ENCODE peak calls at places on chromosomes 12 and 14, in ten cellular contexts. L is CD8-positive, alpha-beta T cell; K is heart left ventricle; D is lower lobe of right lung; M is GM23248; P is WERI-Rb-1; H is pancreas; A is lower leg skin; Q is right atrium auricular region; W is HAP-1. G is an unnamed sample.

GRCh38 chr12:128829870-128830504 is 6.2 kb upstream of the SLC15A4 start:
- DNase-seq in D (peak; percentile 47), L (no peak), H (no peak), Q (peak; percentile 58), A (no peak), M (no peak), P (peak; percentile 73), W (no peak), K (no peak), G (no peak)

GRCh38 chr12:111454311-111454710 is 48.6 kb downstream of the SH2B3 start:
- DNase-seq in W (no peak), A (no peak), M (no peak), D (no peak), H (no peak), P (no peak), Q (peak; percentile 32), L (no peak), K (no peak), G (no peak)

GRCh38 chr14:34099630-34100029 is 148.8 kb upstream of the EGLN3 start:
- DNase-seq in H (no peak), K (no peak), M (no peak), D (no peak), P (no peak), A (no peak), L (no peak), W (no peak), Q (no peak), G (no peak)

GRCh38 chr12:112015938-112016337 is 2.7 kb downstream of the ERP29 start:
- DNase-seq in P (no peak), L (no peak), A (no peak), Q (no peak), D (no peak), W (no peak), H (no peak), M (no peak), K (no peak), G (no peak)

GRCh38 chr14:63960926-63961567 is 108.2 kb downstream of the SYNE2 start:
- DNase-seq in A (no peak), H (no peak), W (no peak), Q (no peak), K (no peak), P (no peak), M (peak; percentile 11), L (no peak), D (no peak), G (no peak)

GRCh38 chr14:55404170-55404569 is 7.5 kb downstream of the ATG14 start:
- DNase-seq in L (no peak), M (no peak), K (no peak), W (no peak), Q (no peak), H (no peak), D (no peak), A (no peak), P (no peak), G (no peak)

GRCh38 chr12:107374136-107374535 is 280.8 kb upstream of the CRY1 start:
- DNase-seq in Q (no peak), M (no peak), L (no peak), D (no peak), P (no peak), H (no peak), W (no peak), K (no peak), A (no peak), G (no peak)

GRCh38 chr12:100794441-100795192 is at the start of gene ANO4:
- DNase-seq in L (no peak), Q (no peak), M (peak; percentile 60), D (no peak), K (peak; percentile 45), P (no peak), H (no peak), A (no peak), W (peak; percentile 75), G (no peak)

GRCh38 chr12:50117057-50117622 is 5.1 kb downstream of the COX14 start:
- DNase-seq in W (no peak), D (peak; percentile 64), A (no peak), P (no peak), K (no peak), M (no peak), L (no peak), H (no peak), Q (no peak), G (peak; percentile 2)

GRCh38 chr14:89086060-89086382 is 261.6 kb downstream of the TTC8 start:
- DNase-seq in H (no peak), Q (no peak), K (no peak), M (no peak), A (no peak), D (no peak), W (no peak), P (no peak), L (no peak), G (no peak)

GRCh38 chr12:67068204-67068731 is 200.9 kb upstream of the CAND1 start:
- DNase-seq in W (peak; percentile 52), H (no peak), L (no peak), M (no peak), K (no peak), Q (no peak), A (no peak), D (no peak), P (peak; percentile 26), G (no peak)
- H3K4me3 ChIP-seq in W (peak overlapping the region; percentile 50), H (no peak overlapping the region), L (peak overlapping the region; percentile 42), M (no peak overlapping the region), K (peak overlapping the region; percentile 65), Q (peak overlapping the region; percentile 67), A (no peak overlapping the region), D (peak overlapping the region; percentile 62), P (peak overlapping the region; percentile 60), G (peak overlapping the region; percentile 82)

GRCh38 chr12:120981407-120981921 is 3.1 kb downstream of the HNF1A start:
- DNase-seq in K (no peak), W (no peak), Q (no peak), M (no peak), D (no peak), H (no peak), P (no peak), A (no peak), L (no peak), G (no peak)

GRCh38 chr12:120982659-120983058 is 4.3 kb downstream of the HNF1A start:
- DNase-seq in W (no peak), H (no peak), D (no peak), L (no peak), A (no peak), Q (no peak), P (no peak), K (no peak), M (no peak), G (no peak)

GRCh38 chr12:120979862-120980696 is 1.7 kb downstream of the HNF1A start:
- DNase-seq in D (no peak), A (no peak), M (no peak), Q (no peak), L (no peak), P (no peak), H (peak; percentile 50), K (no peak), W (no peak), G (no peak)

GRCh38 chr12:120979220-120979861 is 998 bp downstream of the HNF1A start:
- DNase-seq in K (no peak), M (no peak), H (no peak), D (no peak), P (no peak), L (no peak), Q (no peak), W (no peak), A (no peak), G (no peak)

DNA sequence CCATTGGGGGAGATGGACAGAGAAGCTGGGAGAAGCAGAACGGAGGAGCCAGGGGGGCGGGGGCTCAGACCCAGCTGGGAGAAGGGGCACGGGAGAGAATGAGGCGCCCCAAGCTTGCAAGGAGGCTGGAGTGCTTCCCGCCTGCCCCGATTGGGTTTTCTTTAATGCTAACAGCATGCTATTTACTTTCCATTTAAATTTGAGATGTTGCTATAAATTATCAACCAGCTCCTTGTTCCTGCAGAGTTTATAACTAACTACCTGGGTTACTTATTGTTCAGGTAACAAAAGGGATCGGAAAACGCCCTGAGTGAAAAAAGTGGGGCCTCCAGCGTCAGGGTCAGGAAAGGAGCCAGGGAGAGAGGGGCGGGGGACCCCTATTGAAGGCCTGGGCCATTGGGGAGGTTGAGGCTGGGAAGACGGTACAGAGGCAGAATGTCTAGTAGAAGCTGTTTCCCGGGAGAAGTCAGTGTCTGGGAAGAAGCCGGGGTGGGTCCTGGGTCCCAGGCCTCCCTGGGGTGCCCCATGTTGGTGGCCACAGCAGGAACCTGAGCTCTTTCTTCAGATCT is 2.5 kb downstream of the HNF1A start:
- DNase-seq in W (no peak), Q (no peak), P (no peak), L (no peak), K (no peak), D (no peak), M (no peak), H (peak; percentile 63), A (no peak), G (no peak)
- H3K4me3 ChIP-seq in W (no peak overlapping the region), Q (no peak overlapping the region), P (no peak overlapping the region), L (no peak overlapping the region), K (no peak overlapping the region), D (no peak overlapping the region), M (no peak overlapping the region), H (peak overlapping the region; percentile 38), A (no peak overlapping the region), G (no peak overlapping the region)

GRCh38 chr12:25960176-25960575 is 1.7 kb downstream of the RASSF8 start:
- DNase-seq in P (peak; percentile 20), A (no peak), W (peak; percentile 59), Q (no peak), H (no peak), D (no peak), K (no peak), L (no peak), M (peak; percentile 71), G (no peak)
- H3K4me3 ChIP-seq in P (peak overlapping the region; percentile 93), A (no peak overlapping the region), W (peak overlapping the region; percentile 72), Q (peak overlapping the region; percentile 85), H (no peak overlapping the region), D (peak overlapping the region; percentile 76), K (peak overlapping the region; percentile 78), L (no peak overlapping the region), M (peak overlapping the region; percentile 96), G (peak overlapping the region; percentile 92)

GRCh38 chr12:67419810-67420209 is 150.7 kb downstream of the CAND1 start:
- DNase-seq in K (no peak), H (no peak), P (no peak), A (no peak), M (no peak), W (no peak), Q (no peak), D (no peak), L (no peak), G (no peak)
- H3K4me3 ChIP-seq in K (no peak overlapping the region), H (no peak overlapping the region), P (no peak overlapping the region), A (no peak overlapping the region), M (no peak overlapping the region), W (no peak overlapping the region), Q (no peak overlapping the region), D (no peak overlapping the region), L (no peak overlapping the region), G (no peak overlapping the region)

G was measured in breast epithelium.